ENCODE peak calls at places on chromosome 10, in four cellular contexts. N, D, J and F are unnamed samples.

GRCh38 chr10:93435621-93436385 is 46.3 kb downstream of the MYOF start:
- DNase-seq in D (no peak), J (peak), N (no peak), F (no peak)

GRCh38 chr10:86753056-86753455 is 3.4 kb upstream of the BMPR1A start:
- DNase-seq in D (no peak), N (no peak), J (no peak), F (no peak)

GRCh38 chr10:22633106-22633505 is 81.3 kb downstream of the PIP4K2A start:
- DNase-seq in J (no peak), N (no peak), D (no peak), F (no peak)

GRCh38 chr10:21524131-21524525 is 1.4 kb downstream of the SKIDA1 start:
- DNase-seq in N (no peak), D (no peak), J (no peak), F (no peak)

GRCh38 chr10:43234471-43235041 is 32.3 kb downstream of the RASGEF1A start:
- DNase-seq in D (no peak), N (peak), J (no peak), F (no peak)

GRCh38 chr10:30639946-30640786 is 10.6 kb upstream of the LYZL2 start:
- DNase-seq in D (no peak), J (peak), N (no peak), F (no peak)

GRCh38 chr10:3468919-3469638 is 296.5 kb upstream of the PITRM1 start:
- DNase-seq in D (no peak), N (no peak), J (peak), F (peak)

GRCh38 chr10:84415539-84416244 is 87.3 kb downstream of the CCSER2 start:
- DNase-seq in D (no peak), N (no peak), J (peak), F (no peak)

GRCh38 chr10:62037166-62037831 is 135.8 kb downstream of the ARID5B start:
- DNase-seq in D (no peak), N (no peak), J (peak), F (no peak)

GRCh38 chr10:79422178-79422892 is 23.1 kb downstream of the ZCCHC24 start:
- DNase-seq in D (peak), J (peak), N (no peak), F (peak)

GRCh38 chr10:1100143-1100542 is 44.0 kb downstream of the WDR37 start:
- DNase-seq in D (no peak), N (no peak), J (no peak), F (peak)

GRCh38 chr10:71985542-71986250 is 21.5 kb downstream of the CHST3 start:
- DNase-seq in J (peak), D (no peak), N (no peak), F (no peak)
- TF ChIP-seq CTCF in J (no peak), D (no peak), N (no peak), F (no peak)

GRCh38 chr10:68470300-68470699 is 1.5 kb downstream of the DNA2 start:
- DNase-seq in D (no peak), N (no peak), J (no peak), F (no peak)
- H3K4me3 ChIP-seq in D (no peak), N (no peak), J (no peak), F (no peak)

GRCh38 chr10:7525314-7526016 is 114.6 kb upstream of the SFMBT2 start:
- DNase-seq in N (no peak), J (peak), D (peak), F (no peak)

GRCh38 chr10:7526017-7526400 is 115.2 kb upstream of the SFMBT2 start:
- DNase-seq in J (no peak), N (no peak), D (no peak), F (no peak)

GRCh38 chr10:7532723-7533498 is 122.1 kb upstream of the SFMBT2 start:
- DNase-seq in D (no peak), N (no peak), J (no peak), F (no peak)

GRCh38 chr10:7527468-7527867 is 116.6 kb upstream of the SFMBT2 start:
- DNase-seq in N (no peak), D (no peak), J (no peak), F (peak)

GRCh38 chr10:7529638-7530037 is 118.8 kb upstream of the SFMBT2 start:
- DNase-seq in J (peak), N (no peak), D (no peak), F (no peak)
- TF ChIP-seq CTCF in J (no peak), N (peak), D (peak), F (no peak)

GRCh38 chr10:101138788-101139420 is 7.8 kb downstream of the TLX1 start:
- DNase-seq in N (no peak), D (no peak), J (no peak), F (no peak)
- H3K4me3 ChIP-seq in N (no peak), D (no peak), J (no peak), F (no peak)

GRCh38 chr10:132465193-132465888 is 68.3 kb downstream of the PWWP2B start:
- DNase-seq in D (no peak), N (no peak), J (no peak), F (no peak)
- TF ChIP-seq CTCF in D (no peak), N (no peak), J (no peak), F (no peak)